ENCODE peak calls at places on chromosomes 1 and 21, in six cellular contexts. R is neural progenitor cell, Z is GM23248, B is GM12878, C is PC-3, I is K562. M is an unnamed sample.
A peak's percentile ranks its signal among the peaks of the same experiment; 100 is the strongest.

GRCh38 chr1:162903246-162903645 is 42.3 kb upstream of the CCDC190 start:
- DNase-seq in B (no peak), Z (no peak), C (no peak), I (no peak), R (peak; percentile 61), M (no peak)

GRCh38 chr1:87154351-87154750 is 174.3 kb upstream of the LMO4 start:
- DNase-seq in C (no peak), I (no peak), Z (no peak), B (no peak), R (no peak), M (no peak)

GRCh38 chr21:21463456-21463855 is 465.2 kb downstream of the NCAM2 start:
- DNase-seq in Z (no peak), R (no peak), C (no peak), B (no peak), I (no peak), M (no peak)

GRCh38 chr1:163162281-163162937 is 40.3 kb downstream of the RGS5 start:
- DNase-seq in R (no peak), Z (peak; percentile 16), I (no peak), B (no peak), C (no peak), M (peak; percentile 98)

GRCh38 chr1:9651565-9652378 is at the start of gene PIK3CD:
- DNase-seq in I (peak; percentile 68), C (peak; percentile 12), R (peak; percentile 89), B (no peak), Z (peak; percentile 70), M (no peak)

GRCh38 chr1:95653598-95653997 is 419.6 kb downstream of the RWDD3 start:
- DNase-seq in Z (no peak), C (no peak), I (no peak), R (no peak), B (no peak), M (no peak)

GRCh38 chr1:153752561-153753195 is 22.5 kb upstream of the SLC27A3 start:
- DNase-seq in C (no peak), Z (peak; percentile 84), I (no peak), B (no peak), R (no peak), M (no peak)

GRCh38 chr1:31843506-31843905 is 27.7 kb upstream of the SPOCD1 start:
- DNase-seq in Z (peak; percentile 97), I (no peak), B (no peak), C (peak; percentile 41), R (no peak), M (no peak)

GRCh38 chr1:248863011-248863881 is 4.4 kb upstream of the ZNF692 start:
- DNase-seq in R (peak; percentile 87), B (no peak), Z (peak; percentile 87), I (peak; percentile 69), C (peak; percentile 80), M (no peak)

GRCh38 chr1:157819886-157820285 is at the start of gene FCRL1:
- DNase-seq in B (no peak), I (no peak), Z (no peak), R (no peak), C (no peak), M (no peak)

GRCh38 chr1:92583821-92584760 is 97.4 kb upstream of the GFI1 start:
- DNase-seq in I (no peak), B (peak; percentile 47), R (no peak), C (peak; percentile 72), Z (peak; percentile 70), M (no peak)
- H3K27ac ChIP-seq in I (no peak overlapping the region), B (peak overlapping the region; percentile 73), R (no peak overlapping the region), C (peak overlapping the region; percentile 50), Z (peak overlapping the region; percentile 12), M (no peak overlapping the region)

GRCh38 chr1:168737446-168737845 is 8.4 kb upstream of the DPT start:
- DNase-seq in C (no peak), I (no peak), B (no peak), Z (no peak), R (no peak), M (no peak)

GRCh38 chr1:168736450-168736980 is 7.5 kb upstream of the DPT start:
- DNase-seq in I (no peak), R (peak; percentile 7), C (no peak), Z (no peak), B (no peak), M (no peak)

GRCh38 chr1:168743001-168743400 is 14.0 kb upstream of the DPT start:
- DNase-seq in I (no peak), B (no peak), C (no peak), R (no peak), Z (no peak), M (no peak)

GRCh38 chr1:168739908-168740307 is 10.9 kb upstream of the DPT start:
- DNase-seq in B (no peak), Z (no peak), I (no peak), R (no peak), C (no peak), M (no peak)

DNA sequence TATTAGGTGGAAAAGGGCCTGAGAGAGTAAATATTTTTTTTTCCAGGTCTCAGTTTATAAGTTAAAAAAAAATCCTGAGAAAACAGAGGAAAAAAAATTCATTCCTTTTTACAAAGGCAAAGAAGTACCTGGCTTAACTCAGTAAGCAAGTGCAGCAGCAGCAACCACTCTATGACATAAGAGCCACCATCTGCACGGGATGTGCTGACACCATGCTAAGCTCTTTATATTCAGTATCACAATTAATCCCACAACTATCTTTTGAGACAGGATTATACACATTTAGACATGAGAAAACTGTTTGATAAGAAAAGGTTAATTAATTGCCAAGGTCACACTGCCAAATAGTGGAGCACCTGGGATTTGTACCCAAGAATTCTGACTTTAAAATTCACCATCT is 13.4 kb upstream of the DPT start:
- DNase-seq in C (no peak), R (no peak), I (no peak), Z (no peak), B (no peak), M (no peak)
- H3K4me3 ChIP-seq in C (no peak overlapping the region), R (no peak overlapping the region), I (no peak overlapping the region), Z (no peak overlapping the region), B (no peak overlapping the region), M (no peak overlapping the region)

DNA sequence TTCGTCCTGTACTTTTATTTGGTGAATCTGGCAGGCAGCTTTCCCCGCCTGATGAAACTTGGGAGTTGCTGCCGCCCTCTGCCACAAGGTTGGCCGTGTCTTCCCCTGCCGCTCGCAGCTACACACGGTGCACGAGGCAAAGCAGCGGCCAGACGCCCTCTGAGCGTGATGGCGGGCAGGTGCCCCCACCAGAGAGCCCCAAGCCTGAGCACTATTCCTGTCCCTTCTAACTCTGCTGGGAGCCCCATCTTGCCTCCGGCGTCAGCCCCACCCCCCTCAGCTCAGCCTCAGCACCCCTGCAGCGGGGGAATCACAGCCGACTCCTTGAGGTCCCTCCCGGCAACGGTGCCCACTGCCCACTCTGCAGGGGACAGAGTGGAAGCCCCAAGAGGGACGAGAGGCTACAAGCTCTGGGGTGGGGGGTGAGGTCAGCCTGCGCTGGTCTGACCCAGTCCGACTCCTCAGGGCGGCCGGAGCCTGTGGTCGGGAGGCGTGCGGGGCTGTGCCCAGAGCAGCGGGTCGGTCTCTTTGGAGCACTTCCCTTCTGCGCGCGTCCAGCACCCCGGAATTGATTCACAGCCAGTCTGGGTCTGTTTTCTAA is 41.3 kb downstream of the RIPK4 start:
- DNase-seq in Z (no peak), I (no peak), R (peak; percentile 42), B (no peak), C (no peak), M (no peak)
- TF ChIP-seq EZH2 in Z (no peak), I (no peak), R (peak; percentile 57), B (no peak), C (no peak), M (no peak)

GRCh38 chr1:15764890-15765289 is 6.3 kb downstream of the FBLIM1 start:
- DNase-seq in I (no peak), Z (no peak), B (no peak), R (no peak), C (no peak), M (no peak)
- H3K27ac ChIP-seq in I (no peak overlapping the region), Z (peak overlapping the region; percentile 37), B (no peak overlapping the region), R (no peak overlapping the region), C (peak overlapping the region; percentile 81), M (no peak overlapping the region)

GRCh38 chr1:63327417-63328139 is 5.2 kb downstream of the FOXD3 start:
- DNase-seq in I (peak; percentile 77), B (no peak), C (peak; percentile 79), R (peak; percentile 90), Z (peak; percentile 67), M (no peak)

GRCh38 chr1:63326473-63327380 is 4.4 kb downstream of the FOXD3 start:
- DNase-seq in I (no peak), Z (no peak), B (no peak), C (no peak), R (peak; percentile 51), M (no peak)

GRCh38 chr1:63324779-63325119 is 2.4 kb downstream of the FOXD3 start:
- DNase-seq in C (no peak), R (no peak), I (no peak), B (no peak), Z (no peak), M (no peak)

GRCh38 chr1:63323866-63324778 is 1.8 kb downstream of the FOXD3 start:
- DNase-seq in R (peak; percentile 81), Z (no peak), C (no peak), B (no peak), I (no peak), M (no peak)

DNA sequence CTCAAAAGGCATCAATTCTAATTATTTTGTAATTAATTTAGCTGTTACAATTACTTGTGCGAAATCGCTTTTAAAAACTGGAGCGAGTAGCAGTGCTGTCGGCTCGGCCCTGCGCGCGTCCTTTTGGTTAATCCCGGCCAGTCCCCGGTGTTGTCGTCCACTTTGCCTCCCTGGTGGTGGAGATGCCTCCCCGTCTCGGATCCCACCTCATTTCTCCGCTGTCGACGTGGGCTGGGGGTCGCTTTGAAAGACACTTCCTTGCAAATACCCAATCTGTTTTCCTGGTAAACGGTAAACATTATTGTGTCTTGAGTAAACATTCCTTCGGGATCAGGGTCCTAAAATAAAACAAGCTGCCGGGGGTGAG is 3.7 kb downstream of the FOXD3 start:
- DNase-seq in Z (no peak), C (no peak), B (no peak), I (no peak), R (peak; percentile 68), M (no peak)
- H3K4me3 ChIP-seq in Z (no peak overlapping the region), C (no peak overlapping the region), B (no peak overlapping the region), I (no peak overlapping the region), R (no peak overlapping the region), M (no peak overlapping the region)

GRCh38 chr1:23216771-23217420 is 406 bp downstream of the HTR1D start:
- DNase-seq in C (no peak), R (peak; percentile 81), B (no peak), Z (peak; percentile 20), I (peak; percentile 88), M (no peak)
- TF ChIP-seq EZH2 in C (no peak), R (no peak), B (no peak), Z (no peak), I (no peak), M (no peak)

M was measured in SK-N-MC.